ENCODE peak calls at places on chromosomes 13 and 19, in seven cellular contexts. U is endothelial cell; P is Peyer's patch; H is ELF-1; M is effector memory CD4-positive, alpha-beta T cell; T is tibial nerve; I is NCI-H226. S is an unnamed sample.

GRCh38 chr13:53138369-53139036 is 109.9 kb downstream of the OLFM4 start:
- DNase-seq in U (no peak), P (no peak), H (no peak), M (no peak), T (peak), I (no peak), S (no peak)

GRCh38 chr19:676343-677105 is at the start of gene FSTL3:
- DNase-seq in U (no peak), P (no peak), H (no peak), M (no peak), T (peak), I (peak), S (peak)

GRCh38 chr13:49814551-49815270 is 22.2 kb upstream of the KPNA3 start:
- DNase-seq in U (no peak), P (no peak), H (no peak), M (no peak), T (no peak), I (no peak), S (no peak)

GRCh38 chr19:17246681-17247425 is 1.1 kb upstream of the NR2F6 start:
- DNase-seq in U (no peak), P (peak), H (peak), M (no peak), T (peak), I (no peak), S (no peak)

GRCh38 chr19:49837009-49837310 is 14.0 kb upstream of the PTOV1 start:
- DNase-seq in U (no peak), P (no peak), H (no peak), M (no peak), T (no peak), I (no peak), S (no peak)

GRCh38 chr13:36530050-36530789 is 97.9 kb downstream of the CCNA1 start:
- DNase-seq in U (no peak), P (no peak), H (no peak), M (no peak), T (no peak), I (peak), S (peak)

GRCh38 chr19:4064073-4064550 is 2.6 kb downstream of the ZBTB7A start:
- DNase-seq in U (no peak), P (peak), H (no peak), M (no peak), T (no peak), I (no peak), S (peak)

GRCh38 chr13:43143591-43143990 is 120.2 kb downstream of the DNAJC15 start:
- DNase-seq in U (no peak), P (no peak), H (no peak), M (no peak), T (no peak), I (no peak), S (no peak)

GRCh38 chr19:33821871-33822270 is 25.2 kb downstream of the KCTD15 start:
- DNase-seq in U (no peak), P (no peak), H (no peak), M (no peak), T (no peak), I (peak), S (no peak)

GRCh38 chr13:30895773-30896172 is 10.3 kb upstream of the MEDAG start:
- DNase-seq in U (no peak), P (no peak), H (peak), M (no peak), T (peak), I (peak), S (no peak)

GRCh38 chr19:28948531-28948930 is 264.4 kb downstream of the UQCRFS1 start:
- DNase-seq in U (no peak), P (no peak), H (no peak), M (no peak), T (no peak), I (no peak), S (peak)

GRCh38 chr13:100666124-100666523 is 8.5 kb downstream of the TMTC4 start:
- DNase-seq in U (no peak), P (no peak), H (no peak), M (no peak), T (no peak), I (no peak), S (no peak)

GRCh38 chr13:112766336-112766735 is 76.5 kb downstream of the ATP11A start:
- DNase-seq in U (no peak), P (peak), H (no peak), M (no peak), T (no peak), I (no peak), S (no peak)

GRCh38 chr13:59094149-59094548 is 1069.6 kb downstream of the DIAPH3 start:
- DNase-seq in U (no peak), P (no peak), H (no peak), M (no peak), T (no peak), I (no peak), S (no peak)

GRCh38 chr19:49347835-49348234 is 12.6 kb downstream of the CD37 start:
- DNase-seq in U (no peak), P (no peak), H (peak), M (no peak), T (no peak), I (peak), S (peak)

S was measured in endodermal cell.